ENCODE peak calls at places on chromosomes 2 and 18, in eight cellular contexts. D, U, S, E, G, V, W and Z are unnamed samples.

GRCh38 chr2:170310876-170311502 is 133.0 kb downstream of the MYO3B start:
- DNase-seq in D (no peak), U (no peak), S (no peak), E (no peak), G (no peak), V (no peak), W (no peak), Z (no peak)

GRCh38 chr2:32427672-32428622 is 71.1 kb downstream of the BIRC6 start:
- DNase-seq in D (no peak), U (no peak), S (no peak), E (no peak), G (no peak), V (no peak), W (no peak), Z (no peak)

GRCh38 chr18:49843778-49844625 is 30.7 kb upstream of the ACAA2 start:
- DNase-seq in D (no peak), U (no peak), S (no peak), E (no peak), G (no peak), V (no peak), W (no peak), Z (no peak)

GRCh38 chr2:198177040-198177439 is 372.6 kb downstream of the PLCL1 start:
- DNase-seq in D (no peak), U (no peak), S (no peak), E (no peak), G (no peak), V (no peak), W (no peak), Z (no peak)

GRCh38 chr2:108837198-108837597 is 50.6 kb downstream of the CCDC138 start:
- DNase-seq in D (no peak), U (no peak), S (no peak), E (no peak), G (no peak), V (no peak), W (no peak), Z (no peak)

GRCh38 chr18:29892960-29893558 is 1149.5 kb downstream of the DSC3 start:
- DNase-seq in D (peak), U (no peak), S (no peak), E (no peak), G (no peak), V (no peak), W (no peak), Z (no peak)

GRCh38 chr18:62027914-62028520 is 135.2 kb upstream of the RNF152 start:
- DNase-seq in D (no peak), U (no peak), S (no peak), E (no peak), G (no peak), V (no peak), W (no peak), Z (no peak)

GRCh38 chr2:208392300-208392699 is 14.3 kb upstream of the PTH2R start:
- DNase-seq in D (no peak), U (no peak), S (no peak), E (no peak), G (no peak), V (no peak), W (no peak), Z (no peak)

GRCh38 chr2:133607679-133608078 is 39.4 kb upstream of the NCKAP5 start:
- DNase-seq in D (no peak), U (no peak), S (no peak), E (no peak), G (no peak), V (no peak), W (no peak), Z (no peak)

GRCh38 chr18:33755918-33756590 is 178.0 kb downstream of the ASXL3 start:
- DNase-seq in D (no peak), U (no peak), S (no peak), E (peak), G (no peak), V (no peak), W (no peak), Z (peak)

GRCh38 chr2:69298862-69299261 is 88.2 kb downstream of the GFPT1 start:
- DNase-seq in D (no peak), U (no peak), S (no peak), E (no peak), G (no peak), V (no peak), W (no peak), Z (no peak)

GRCh38 chr2:4507706-4508105 is 804.3 kb downstream of the DCDC2C start:
- DNase-seq in D (no peak), U (no peak), S (no peak), E (no peak), G (no peak), V (no peak), W (no peak), Z (no peak)

GRCh38 chr2:233107011-233107410 is 46.9 kb downstream of the INPP5D start:
- DNase-seq in D (no peak), U (no peak), S (no peak), E (no peak), G (no peak), V (no peak), W (no peak), Z (no peak)

GRCh38 chr2:236816197-236817170 is 246.9 kb downstream of the ACKR3 start:
- DNase-seq in D (no peak), U (no peak), S (no peak), E (no peak), G (no peak), V (no peak), W (no peak), Z (no peak)